ENCODE peak calls at places on chromosomes 13 and 19, in eight cellular contexts. I is Panc1; S is amniotic stem cell; K is CD8-positive, alpha-beta T cell; E is stimulated activated CD4-positive, alpha-beta T cell treated with anti-CD3 and anti-CD28 coated beads, Interleukin-15, amount 100 ng/mL, for 48 hours; F is stimulated activated CD8-positive, alpha-beta memory T cell treated with anti-CD3 and anti-CD28 coated beads, Interleukin-7, amount 100 ng/mL, for 1 hour; L is cardiac fibroblast; N is central memory CD4-positive, alpha-beta T cell. V is an unnamed sample.
A peak's percentile ranks its signal among the peaks of the same experiment; 100 is the strongest.

GRCh38 chr13:52846567-52847321 is 1.7 kb downstream of the PCDH8 start:
- DNase-seq in I (no peak), S (no peak), K (no peak), E (no peak), F (no peak), L (no peak), N (no peak), V (no peak)

GRCh38 chr13:78714717-78715116 is 55.8 kb upstream of the OBI1 start:
- DNase-seq in I (no peak), S (no peak), K (no peak), E (no peak), F (no peak), L (no peak), N (no peak), V (no peak)

GRCh38 chr13:51729853-51730553 is 74.0 kb downstream of the DHRS12 start:
- DNase-seq in I (no peak), S (peak; percentile 60), K (no peak), E (peak; percentile 37), F (no peak), L (peak; percentile 93), N (no peak), V (no peak)

GRCh38 chr13:51524846-51525566 is 59.3 kb upstream of the WDFY2 start:
- DNase-seq in I (no peak), S (no peak), K (no peak), E (no peak), F (no peak), L (peak; percentile 84), N (no peak), V (no peak)

GRCh38 chr19:8512115-8512967 is 1.6 kb downstream of the ZNF414 start:
- DNase-seq in I (no peak), S (no peak), K (no peak), E (no peak), F (no peak), L (peak; percentile 25), N (no peak), V (no peak)

GRCh38 chr19:41518141-41518540 is 57.8 kb upstream of the CEACAM21 start:
- DNase-seq in I (no peak), S (no peak), K (no peak), E (no peak), F (no peak), L (no peak), N (no peak), V (no peak)

GRCh38 chr13:109361562-109361961 is 424.8 kb downstream of the IRS2 start:
- DNase-seq in I (no peak), S (no peak), K (no peak), E (no peak), F (no peak), L (no peak), N (no peak), V (no peak)

GRCh38 chr13:113918981-113919646 is 54.8 kb downstream of the C13orf46 start:
- DNase-seq in I (no peak), S (no peak), K (no peak), E (no peak), F (no peak), L (no peak), N (no peak), V (no peak)

GRCh38 chr13:92823059-92823458 is 403.5 kb upstream of the GPC6 start:
- DNase-seq in I (no peak), S (no peak), K (no peak), E (no peak), F (no peak), L (no peak), N (no peak), V (no peak)

GRCh38 chr13:45396548-45397095 is 21.6 kb downstream of the SLC25A30 start:
- DNase-seq in I (no peak), S (no peak), K (no peak), E (no peak), F (no peak), L (no peak), N (peak; percentile 17), V (peak; percentile 58)

GRCh38 chr19:19361075-19361594 is 40.5 kb downstream of the MAU2 start:
- DNase-seq in I (peak; percentile 72), S (peak; percentile 41), K (peak; percentile 28), E (peak; percentile 71), F (peak; percentile 23), L (peak; percentile 95), N (peak; percentile 54), V (peak; percentile 58)

GRCh38 chr19:58569943-58570670 is 3.0 kb downstream of the MZF1 start:
- DNase-seq in I (no peak), S (no peak), K (no peak), E (no peak), F (no peak), L (no peak), N (no peak), V (no peak)